ENCODE peak calls at places on chromosomes 6 and 20, in ten cellular contexts. One of them, this sample, is unnamed.

GRCh38 chr6:116217069-116217468 is 36.8 kb downstream of the TSPYL4 start:
- DNase-seq in central memory CD4-positive, alpha-beta T cell: peak
- DNase-seq in left lobe of liver: no peak
- DNase-seq in GM12865: peak
- DNase-seq in pancreas: no peak
- DNase-seq in globus pallidus: peak
- DNase-seq in GM12892: no peak
- DNase-seq in fibroblast of lung: peak
- DNase-seq in RKO: peak
- DNase-seq in activated T-helper 1 cell treated with anti-CD3 and anti-CD28 coated beads, Interleukin-2, amount 50 U/mL, for 16 hours: no peak
- DNase-seq in this sample: no peak

GRCh38 chr20:48015136-48015925 is 230.1 kb upstream of the SULF2 start:
- DNase-seq in central memory CD4-positive, alpha-beta T cell: no peak
- DNase-seq in left lobe of liver: no peak
- DNase-seq in GM12865: no peak
- DNase-seq in pancreas: no peak
- DNase-seq in globus pallidus: no peak
- DNase-seq in GM12892: no peak
- DNase-seq in fibroblast of lung: peak
- DNase-seq in RKO: no peak
- DNase-seq in activated T-helper 1 cell treated with anti-CD3 and anti-CD28 coated beads, Interleukin-2, amount 50 U/mL, for 16 hours: no peak
- DNase-seq in this sample: no peak

GRCh38 chr6:48563426-48563825 is 452.4 kb upstream of the PTCHD4 start:
- DNase-seq in central memory CD4-positive, alpha-beta T cell: no peak
- DNase-seq in left lobe of liver: no peak
- DNase-seq in GM12865: no peak
- DNase-seq in pancreas: no peak
- DNase-seq in globus pallidus: no peak
- DNase-seq in GM12892: no peak
- DNase-seq in fibroblast of lung: no peak
- DNase-seq in RKO: no peak
- DNase-seq in activated T-helper 1 cell treated with anti-CD3 and anti-CD28 coated beads, Interleukin-2, amount 50 U/mL, for 16 hours: no peak
- DNase-seq in this sample: no peak

GRCh38 chr6:5984150-5985089 is 22.3 kb downstream of the NRN1 start:
- DNase-seq in central memory CD4-positive, alpha-beta T cell: no peak
- DNase-seq in left lobe of liver: no peak
- DNase-seq in GM12865: no peak
- DNase-seq in pancreas: no peak
- DNase-seq in globus pallidus: no peak
- DNase-seq in GM12892: no peak
- DNase-seq in fibroblast of lung: no peak
- DNase-seq in RKO: no peak
- DNase-seq in activated T-helper 1 cell treated with anti-CD3 and anti-CD28 coated beads, Interleukin-2, amount 50 U/mL, for 16 hours: no peak
- DNase-seq in this sample: no peak

GRCh38 chr6:43235841-43236240 is 6.6 kb upstream of the DNPH1 start:
- DNase-seq in central memory CD4-positive, alpha-beta T cell: no peak
- DNase-seq in left lobe of liver: no peak
- DNase-seq in GM12865: no peak
- DNase-seq in pancreas: no peak
- DNase-seq in globus pallidus: no peak
- DNase-seq in GM12892: no peak
- DNase-seq in fibroblast of lung: no peak
- DNase-seq in RKO: no peak
- DNase-seq in activated T-helper 1 cell treated with anti-CD3 and anti-CD28 coated beads, Interleukin-2, amount 50 U/mL, for 16 hours: no peak
- DNase-seq in this sample: no peak

GRCh38 chr6:45609141-45609638 is 231.5 kb upstream of the SUPT3H start:
- DNase-seq in central memory CD4-positive, alpha-beta T cell: no peak
- DNase-seq in left lobe of liver: no peak
- DNase-seq in GM12865: no peak
- DNase-seq in pancreas: no peak
- DNase-seq in globus pallidus: no peak
- DNase-seq in GM12892: no peak
- DNase-seq in fibroblast of lung: peak
- DNase-seq in RKO: no peak
- DNase-seq in activated T-helper 1 cell treated with anti-CD3 and anti-CD28 coated beads, Interleukin-2, amount 50 U/mL, for 16 hours: no peak
- DNase-seq in this sample: no peak

GRCh38 chr6:90383212-90383611 is 86.6 kb upstream of the BACH2 start:
- DNase-seq in central memory CD4-positive, alpha-beta T cell: peak
- DNase-seq in left lobe of liver: no peak
- DNase-seq in GM12865: peak
- DNase-seq in pancreas: no peak
- DNase-seq in globus pallidus: no peak
- DNase-seq in GM12892: no peak
- DNase-seq in fibroblast of lung: no peak
- DNase-seq in RKO: no peak
- DNase-seq in activated T-helper 1 cell treated with anti-CD3 and anti-CD28 coated beads, Interleukin-2, amount 50 U/mL, for 16 hours: no peak
- DNase-seq in this sample: no peak

GRCh38 chr6:46217671-46218131 is 46.9 kb upstream of the ENPP5 start:
- DNase-seq in central memory CD4-positive, alpha-beta T cell: no peak
- DNase-seq in left lobe of liver: peak
- DNase-seq in GM12865: peak
- DNase-seq in pancreas: no peak
- DNase-seq in globus pallidus: peak
- DNase-seq in GM12892: no peak
- DNase-seq in fibroblast of lung: peak
- DNase-seq in RKO: no peak
- DNase-seq in activated T-helper 1 cell treated with anti-CD3 and anti-CD28 coated beads, Interleukin-2, amount 50 U/mL, for 16 hours: no peak
- DNase-seq in this sample: no peak

GRCh38 chr6:148835920-148836441 is 89.2 kb downstream of the UST start:
- DNase-seq in central memory CD4-positive, alpha-beta T cell: no peak
- DNase-seq in left lobe of liver: no peak
- DNase-seq in GM12865: peak
- DNase-seq in pancreas: no peak
- DNase-seq in globus pallidus: no peak
- DNase-seq in GM12892: no peak
- DNase-seq in fibroblast of lung: peak
- DNase-seq in RKO: no peak
- DNase-seq in activated T-helper 1 cell treated with anti-CD3 and anti-CD28 coated beads, Interleukin-2, amount 50 U/mL, for 16 hours: no peak
- DNase-seq in this sample: no peak

GRCh38 chr6:18277181-18278006 is 13.1 kb upstream of the DEK start:
- DNase-seq in central memory CD4-positive, alpha-beta T cell: no peak
- DNase-seq in left lobe of liver: no peak
- DNase-seq in GM12865: no peak
- DNase-seq in pancreas: peak
- DNase-seq in globus pallidus: no peak
- DNase-seq in GM12892: no peak
- DNase-seq in fibroblast of lung: no peak
- DNase-seq in RKO: no peak
- DNase-seq in activated T-helper 1 cell treated with anti-CD3 and anti-CD28 coated beads, Interleukin-2, amount 50 U/mL, for 16 hours: no peak
- DNase-seq in this sample: no peak

GRCh38 chr20:32975698-32976674 is 28.2 kb downstream of the SUN5 start:
- DNase-seq in central memory CD4-positive, alpha-beta T cell: no peak
- DNase-seq in left lobe of liver: peak
- DNase-seq in GM12865: no peak
- DNase-seq in pancreas: no peak
- DNase-seq in globus pallidus: no peak
- DNase-seq in GM12892: no peak
- DNase-seq in fibroblast of lung: no peak
- DNase-seq in RKO: no peak
- DNase-seq in activated T-helper 1 cell treated with anti-CD3 and anti-CD28 coated beads, Interleukin-2, amount 50 U/mL, for 16 hours: no peak
- DNase-seq in this sample: no peak

GRCh38 chr20:54190200-54190599 is 16.4 kb upstream of the CYP24A1 start:
- DNase-seq in central memory CD4-positive, alpha-beta T cell: no peak
- DNase-seq in left lobe of liver: no peak
- DNase-seq in GM12865: no peak
- DNase-seq in pancreas: no peak
- DNase-seq in globus pallidus: no peak
- DNase-seq in GM12892: no peak
- DNase-seq in fibroblast of lung: no peak
- DNase-seq in RKO: no peak
- DNase-seq in activated T-helper 1 cell treated with anti-CD3 and anti-CD28 coated beads, Interleukin-2, amount 50 U/mL, for 16 hours: no peak
- DNase-seq in this sample: no peak